ENCODE peak calls at places on chromosomes 16 and 17, in nine cellular contexts. R is stomach, H is heart left ventricle, Y is ovary, M is sigmoid colon, I is left ventricle myocardium inferior, L is adrenal gland, X is upper lobe of left lung, B is Peyer's patch. W is an unnamed sample. For H3K36me3, the result is how much of the 10 kb centered on the place peaks cover.

GRCh38 chr17:67050066-67050465 is 5.7 kb downstream of the CACNG1 start:
- DNase-seq in R (no peak), H (no peak), Y (no peak), M (no peak), I (no peak), L (no peak), X (no peak), B (no peak), W (no peak)

GRCh38 chr17:4497101-4497824 is 1.4 kb upstream of the SPNS2 start:
- DNase-seq in R (no peak), H (no peak), Y (no peak), M (no peak), I (no peak), L (no peak), X (no peak), B (no peak), W (peak)

GRCh38 chr17:12866244-12866643 is 76.9 kb downstream of the ARHGAP44 start:
- DNase-seq in R (no peak), H (no peak), Y (no peak), M (no peak), I (no peak), L (no peak), X (no peak), B (no peak), W (no peak)

GRCh38 chr17:46770818-46771600 is 47.5 kb downstream of the WNT3 start:
- DNase-seq in R (peak), H (peak), Y (no peak), M (no peak), I (peak), L (peak), X (peak), B (no peak), W (peak)

GRCh38 chr17:57670769-57671545 is 74.1 kb downstream of the CCDC182 start:
- DNase-seq in R (no peak), H (no peak), Y (no peak), M (no peak), I (no peak), L (no peak), X (no peak), B (no peak), W (no peak)

GRCh38 chr17:48100160-48100559 is 1.1 kb downstream of the CBX1 start:
- DNase-seq in R (no peak), H (no peak), Y (no peak), M (peak), I (no peak), L (no peak), X (no peak), B (no peak), W (no peak)

GRCh38 chr16:3027983-3028715 is 4.3 kb downstream of the THOC6 start:
- DNase-seq in R (peak), H (peak), Y (peak), M (peak), I (peak), L (peak), X (peak), B (peak), W (peak)

GRCh38 chr16:526181-527014 is 1.1 kb upstream of the CAPN15 start:
- DNase-seq in R (peak), H (peak), Y (peak), M (peak), I (peak), L (peak), X (peak), B (no peak), W (no peak)

GRCh38 chr16:1438229-1439057 is 5.9 kb downstream of the CCDC154 start:
- DNase-seq in R (no peak), H (no peak), Y (no peak), M (no peak), I (no peak), L (no peak), X (no peak), B (no peak), W (no peak)

GRCh38 chr16:2820836-2821482 is 3.9 kb downstream of the PRSS21 start:
- DNase-seq in R (no peak), H (no peak), Y (no peak), M (peak), I (no peak), L (no peak), X (no peak), B (no peak), W (peak)

GRCh38 chr16:48971571-48972071 is 310.0 kb downstream of the CBLN1 start:
- DNase-seq in R (no peak), H (no peak), Y (no peak), M (no peak), I (no peak), L (no peak), X (no peak), B (no peak), W (no peak)

GRCh38 chr16:2471016-2471652 is at the start of gene NTN3:
- DNase-seq in R (no peak), H (peak), Y (no peak), M (no peak), I (no peak), L (peak), X (no peak), B (no peak), W (no peak)

GRCh38 chr17:351436-351713 is 1.2 kb downstream of the RPH3AL start:
- DNase-seq in R (no peak), H (no peak), Y (no peak), M (no peak), I (no peak), L (no peak), X (no peak), B (no peak), W (no peak)

GRCh38 chr17:10210151-10210574 is 11.8 kb upstream of the GAS7 start:
- DNase-seq in R (no peak), H (no peak), Y (no peak), M (no peak), I (no peak), L (no peak), X (no peak), B (no peak), W (peak)

GRCh38 chr17:7842380-7842949 is 8.4 kb downstream of the KDM6B start:
- DNase-seq in R (peak), H (peak), Y (peak), M (peak), I (peak), L (peak), X (peak), B (peak), W (peak)

GRCh38 chr16:52696126-52696525 is 149.2 kb upstream of the TOX3 start:
- DNase-seq in R (no peak), H (no peak), Y (no peak), M (no peak), I (no peak), L (no peak), X (no peak), B (no peak), W (no peak)

GRCh38 chr17:47897561-47897960 is 1.5 kb downstream of the SP2 start:
- DNase-seq in R (no peak), H (no peak), Y (no peak), M (no peak), I (no peak), L (no peak), X (no peak), B (no peak), W (no peak)

GRCh38 chr17:69335018-69335417 is 8.1 kb upstream of the ABCA5 start:
- DNase-seq in R (no peak), H (no peak), Y (no peak), M (no peak), I (no peak), L (no peak), X (no peak), B (no peak), W (no peak)

GRCh38 chr17:79647456-79647915 is 36.6 kb upstream of the RBFOX3 start:
- DNase-seq in R (peak), H (no peak), Y (no peak), M (peak), I (no peak), L (no peak), X (no peak), B (no peak), W (no peak)

GRCh38 chr17:13266596-13266995 is 248.8 kb upstream of the ELAC2 start:
- DNase-seq in R (no peak), H (no peak), Y (no peak), M (no peak), I (no peak), L (no peak), X (no peak), B (no peak), W (no peak)

GRCh38 chr17:45385331-45385997 is 47.2 kb downstream of the ARHGAP27 start:
- DNase-seq in R (peak), H (peak), Y (peak), M (peak), I (peak), L (peak), X (peak), B (peak), W (peak)

GRCh38 chr16:81335669-81336068 is 20.9 kb downstream of the GAN start:
- DNase-seq in R (no peak), H (no peak), Y (no peak), M (no peak), I (no peak), L (peak), X (no peak), B (no peak), W (no peak)

GRCh38 chr17:80339118-80339517 is 75.8 kb upstream of the ENDOV start:
- DNase-seq in R (no peak), H (no peak), Y (no peak), M (no peak), I (no peak), L (no peak), X (no peak), B (no peak), W (no peak)

GRCh38 chr17:69454051-69454450 is 39.6 kb downstream of the MAP2K6 start:
- DNase-seq in R (no peak), H (no peak), Y (no peak), M (no peak), I (no peak), L (no peak), X (no peak), B (no peak), W (no peak)

GRCh38 chr16:82694239-82694874 is 67.6 kb downstream of the CDH13 start:
- DNase-seq in R (no peak), H (no peak), Y (no peak), M (no peak), I (no peak), L (no peak), X (no peak), B (no peak), W (no peak)

GRCh38 chr17:10698116-10698818 is 873 bp downstream of the ADPRM start:
- DNase-seq in R (no peak), H (no peak), Y (no peak), M (no peak), I (no peak), L (peak), X (no peak), B (peak), W (no peak)

GRCh38 chr16:24088767-24089166 is 167.4 kb upstream of the CACNG3 start:
- DNase-seq in R (no peak), H (no peak), Y (no peak), M (no peak), I (no peak), L (no peak), X (no peak), B (no peak), W (no peak)

DNA sequence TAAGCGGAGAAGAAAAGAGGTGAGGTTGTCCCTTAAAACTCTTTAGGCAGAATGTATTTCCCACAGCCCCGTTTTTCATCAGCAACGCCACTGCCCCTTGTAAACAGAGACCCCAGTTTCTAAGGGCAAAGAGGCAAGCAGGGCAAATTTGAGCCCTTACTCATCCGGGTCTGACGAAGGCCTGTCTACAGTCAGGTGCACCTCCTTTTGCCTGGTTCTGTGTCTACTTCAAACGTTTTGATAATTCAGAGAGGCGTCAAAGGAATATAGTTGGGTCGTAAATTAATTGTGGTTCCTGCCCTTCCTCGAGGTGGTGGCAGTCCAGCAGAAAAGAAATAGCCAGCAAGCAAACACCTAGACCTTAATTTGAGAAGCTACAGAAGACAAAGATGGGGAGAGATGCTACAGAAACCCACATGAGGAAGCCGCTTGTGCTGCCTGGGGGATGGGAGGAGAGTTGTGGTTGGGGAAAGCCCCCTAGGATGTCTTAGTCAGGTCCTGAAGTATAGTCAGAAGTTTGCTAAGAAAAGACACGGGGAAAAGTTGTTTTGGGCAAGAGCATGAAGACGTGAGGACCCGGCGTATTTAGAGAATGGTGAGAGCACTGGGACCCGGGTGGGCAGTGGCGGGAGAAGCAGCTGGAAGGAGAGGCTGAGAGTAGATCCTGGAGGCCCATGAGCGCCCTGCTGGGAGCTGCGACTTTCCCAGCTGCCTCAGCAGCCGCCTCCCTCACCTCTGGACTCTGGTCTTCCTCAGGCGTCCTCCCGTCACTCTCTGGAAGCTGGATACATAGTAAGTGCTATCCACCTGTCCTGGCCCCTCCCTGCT is 2.4 kb downstream of the FBRS start:
- DNase-seq in R (no peak), H (no peak), Y (peak), M (no peak), I (no peak), L (no peak), X (no peak), B (peak), W (no peak)
- H3K36me3 ChIP-seq in R (half or more), H (half or more), Y (under half), M (half or more), I (half or more), L (half or more), X (under half), B (under half), W (under half)

GRCh38 chr17:32126746-32127145 is 15.6 kb upstream of the RHOT1 start:
- DNase-seq in R (no peak), H (no peak), Y (no peak), M (no peak), I (no peak), L (no peak), X (no peak), B (no peak), W (no peak)
- H3K4me3 ChIP-seq in R (peak), H (peak), Y (peak), M (peak), I (peak), L (peak), X (peak), B (no peak), W (no peak)

DNA sequence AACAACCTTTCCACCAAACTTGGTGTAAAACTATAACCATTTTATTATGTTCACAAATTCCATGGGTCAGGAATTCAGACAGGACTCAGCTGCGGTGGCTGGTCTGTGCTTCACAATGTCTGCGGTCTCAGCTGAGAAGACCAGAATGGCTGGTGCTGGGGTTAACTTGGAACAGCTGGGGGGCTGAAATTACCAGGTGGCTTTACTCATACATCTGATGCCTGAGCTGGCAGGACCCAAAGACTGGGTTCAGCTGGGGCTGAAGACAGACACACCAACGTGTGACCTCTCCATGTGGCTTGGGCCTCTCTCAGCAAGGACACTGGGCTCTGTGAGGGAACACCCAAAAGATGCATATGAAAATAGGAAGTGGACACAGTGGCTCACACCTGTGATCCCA is 5.7 kb upstream of the HID1 start:
- DNase-seq in R (no peak), H (no peak), Y (no peak), M (no peak), I (no peak), L (no peak), X (no peak), B (no peak), W (no peak)
- H3K36me3 ChIP-seq in R (under half), H (under half), Y (under half), M (under half), I (under half), L (under half), X (under half), B (under half), W (under half)

DNA sequence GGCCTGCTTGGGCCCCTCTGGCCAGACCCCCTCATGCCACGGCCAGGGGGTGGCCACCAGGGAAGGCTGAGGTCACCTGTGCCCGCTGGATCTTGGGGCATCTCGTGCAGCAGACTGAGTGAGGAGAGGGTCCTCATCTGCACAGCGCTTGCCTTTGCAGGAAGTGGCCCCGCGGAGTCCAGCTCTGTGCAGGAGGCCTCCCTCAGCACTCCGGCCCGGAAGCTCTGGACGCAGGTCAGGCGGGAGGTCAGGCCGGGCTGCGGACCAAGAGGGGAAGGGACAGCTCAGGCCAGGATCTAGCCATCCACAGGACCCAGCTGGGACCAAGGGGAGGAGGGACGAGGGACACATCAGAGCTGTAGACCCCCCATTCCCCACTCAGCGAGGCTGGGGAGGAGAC is 72.4 kb downstream of the LITAF start:
- DNase-seq in R (no peak), H (no peak), Y (no peak), M (no peak), I (no peak), L (no peak), X (no peak), B (no peak), W (no peak)
- H3K4me3 ChIP-seq in R (no peak), H (no peak), Y (no peak), M (no peak), I (no peak), L (no peak), X (no peak), B (no peak), W (no peak)

DNA sequence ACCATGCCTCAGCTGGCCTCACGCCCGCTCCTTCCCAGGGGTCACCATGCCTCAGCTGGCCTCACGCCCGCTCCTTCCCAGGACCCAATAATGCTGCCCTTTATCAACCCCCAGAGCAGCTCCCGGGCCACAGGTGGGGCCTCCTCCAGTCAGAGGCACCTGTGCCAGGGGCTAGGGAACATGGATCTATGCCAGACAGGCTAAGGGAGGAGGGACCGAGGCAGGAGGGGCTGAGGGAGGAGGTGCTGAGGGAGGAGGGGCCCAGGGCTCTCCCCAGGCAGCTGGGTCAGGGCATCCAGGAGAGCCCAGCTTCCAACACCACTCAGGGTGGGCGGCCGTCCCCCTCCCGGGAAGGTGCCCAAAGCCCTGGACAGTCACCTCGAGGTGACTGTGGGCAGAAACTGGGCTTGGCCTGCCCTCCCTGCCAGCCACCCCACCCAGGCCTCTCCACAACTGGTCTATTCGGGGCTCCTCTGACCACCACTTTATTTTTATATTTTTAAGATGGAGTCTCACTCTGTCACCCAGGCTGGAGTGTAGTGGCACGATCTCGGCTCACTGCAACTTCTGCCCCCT is 19.4 kb downstream of the UTS2R start:
- DNase-seq in R (no peak), H (no peak), Y (peak), M (no peak), I (no peak), L (no peak), X (no peak), B (no peak), W (no peak)
- H3K36me3 ChIP-seq in R (under half), H (under half), Y (under half), M (under half), I (under half), L (under half), X (under half), B (under half), W (under half)

GRCh38 chr16:13064821-13065220 is 163.4 kb downstream of the SHISA9 start:
- DNase-seq in R (no peak), H (no peak), Y (no peak), M (no peak), I (no peak), L (no peak), X (no peak), B (no peak), W (no peak)
- H3K4me3 ChIP-seq in R (no peak), H (no peak), Y (no peak), M (no peak), I (no peak), L (no peak), X (no peak), B (no peak), W (no peak)

GRCh38 chr17:41766135-41766534 is 20.4 kb downstream of the JUP start:
- DNase-seq in R (no peak), H (no peak), Y (no peak), M (no peak), I (no peak), L (no peak), X (no peak), B (no peak), W (no peak)
- H3K36me3 ChIP-seq in R (half or more), H (half or more), Y (under half), M (half or more), I (half or more), L (half or more), X (half or more), B (under half), W (under half)

GRCh38 chr17:29389994-29390855 is at the start of gene TAOK1:
- DNase-seq in R (peak), H (peak), Y (peak), M (peak), I (peak), L (peak), X (peak), B (peak), W (peak)

GRCh38 chr17:29393451-29393850 is 3.3 kb downstream of the TAOK1 start:
- DNase-seq in R (no peak), H (no peak), Y (no peak), M (no peak), I (no peak), L (no peak), X (no peak), B (no peak), W (no peak)

GRCh38 chr17:29390856-29391631 is 881 bp downstream of the TAOK1 start:
- DNase-seq in R (no peak), H (no peak), Y (peak), M (no peak), I (peak), L (peak), X (peak), B (peak), W (peak)

GRCh38 chr17:29399634-29400033 is 9.5 kb downstream of the TAOK1 start:
- DNase-seq in R (no peak), H (no peak), Y (no peak), M (no peak), I (no peak), L (no peak), X (no peak), B (no peak), W (no peak)

DNA sequence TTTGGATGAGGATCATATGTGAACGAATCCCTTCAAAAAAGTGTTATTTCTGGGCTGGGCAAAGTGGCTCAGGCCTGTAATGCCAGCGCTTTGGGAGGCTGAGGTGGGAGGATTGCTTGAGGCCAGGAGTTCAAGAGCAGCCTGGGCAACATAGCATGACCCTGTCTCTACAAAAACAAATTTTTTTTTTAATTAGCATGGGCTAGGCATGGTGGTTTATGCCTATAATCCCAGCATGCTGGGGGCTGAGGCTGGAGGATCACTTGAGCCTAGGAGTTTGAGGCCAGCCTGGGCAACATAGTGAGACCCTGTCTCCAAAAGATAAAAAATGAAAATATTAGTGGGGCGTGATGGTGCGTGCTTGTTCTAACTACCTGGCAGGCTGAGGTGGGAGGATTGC is 4.6 kb downstream of the TAOK1 start:
- DNase-seq in R (no peak), H (no peak), Y (no peak), M (peak), I (no peak), L (no peak), X (no peak), B (no peak), W (no peak)
- H3K4me3 ChIP-seq in R (no peak), H (no peak), Y (no peak), M (no peak), I (no peak), L (no peak), X (no peak), B (no peak), W (no peak)